ENCODE peak calls at places on chromosomes 2 and 18, in ten cellular contexts. One of them, this sample, is unnamed.

GRCh38 chr2:174654429-174654941 is 56.9 kb upstream of the WIPF1 start:
- DNase-seq in endothelial cell: no peak
- DNase-seq in GM10248: no peak
- DNase-seq in lower lobe of right lung: no peak
- DNase-seq in AG04450: no peak
- DNase-seq in suprapubic skin: no peak
- DNase-seq in Calu3: no peak
- DNase-seq in CD8-positive, alpha-beta T cell: no peak
- DNase-seq in AG04449: no peak
- DNase-seq in left lung: no peak
- DNase-seq in this sample: no peak

GRCh38 chr2:217713395-217714267 is 289.2 kb downstream of the TNS1 start:
- DNase-seq in endothelial cell: peak; percentile 93
- DNase-seq in GM10248: peak; percentile 76
- DNase-seq in lower lobe of right lung: peak; percentile 79
- DNase-seq in AG04450: peak; percentile 54
- DNase-seq in suprapubic skin: peak; percentile 82
- DNase-seq in Calu3: peak; percentile 92
- DNase-seq in CD8-positive, alpha-beta T cell: peak; percentile 83
- DNase-seq in AG04449: no peak
- DNase-seq in left lung: peak; percentile 64
- DNase-seq in this sample: peak; percentile 57

GRCh38 chr2:22601007-22601406 is 784.0 kb upstream of the KLHL29 start:
- DNase-seq in endothelial cell: no peak
- DNase-seq in GM10248: no peak
- DNase-seq in lower lobe of right lung: no peak
- DNase-seq in AG04450: no peak
- DNase-seq in suprapubic skin: no peak
- DNase-seq in Calu3: no peak
- DNase-seq in CD8-positive, alpha-beta T cell: no peak
- DNase-seq in AG04449: no peak
- DNase-seq in left lung: no peak
- DNase-seq in this sample: no peak

GRCh38 chr2:205543937-205544702 is 138.2 kb upstream of the NRP2 start:
- DNase-seq in endothelial cell: no peak
- DNase-seq in GM10248: no peak
- DNase-seq in lower lobe of right lung: no peak
- DNase-seq in AG04450: no peak
- DNase-seq in suprapubic skin: no peak
- DNase-seq in Calu3: no peak
- DNase-seq in CD8-positive, alpha-beta T cell: no peak
- DNase-seq in AG04449: no peak
- DNase-seq in left lung: no peak
- DNase-seq in this sample: no peak

GRCh38 chr2:38876407-38876806 is 631 bp downstream of the MORN2 start:
- DNase-seq in endothelial cell: peak; percentile 4
- DNase-seq in GM10248: no peak
- DNase-seq in lower lobe of right lung: no peak
- DNase-seq in AG04450: no peak
- DNase-seq in suprapubic skin: no peak
- DNase-seq in Calu3: no peak
- DNase-seq in CD8-positive, alpha-beta T cell: no peak
- DNase-seq in AG04449: no peak
- DNase-seq in left lung: no peak
- DNase-seq in this sample: no peak

GRCh38 chr2:177234267-177234666 is 21.7 kb downstream of the HNRNPA3 start:
- DNase-seq in endothelial cell: no peak
- DNase-seq in GM10248: no peak
- DNase-seq in lower lobe of right lung: no peak
- DNase-seq in AG04450: no peak
- DNase-seq in suprapubic skin: no peak
- DNase-seq in Calu3: no peak
- DNase-seq in CD8-positive, alpha-beta T cell: no peak
- DNase-seq in AG04449: no peak
- DNase-seq in left lung: no peak
- DNase-seq in this sample: no peak

GRCh38 chr18:12278765-12279682 is 24.9 kb downstream of the CIDEA start:
- DNase-seq in endothelial cell: peak; percentile 65
- DNase-seq in GM10248: no peak
- DNase-seq in lower lobe of right lung: peak; percentile 74
- DNase-seq in AG04450: peak; percentile 97
- DNase-seq in suprapubic skin: peak; percentile 88
- DNase-seq in Calu3: no peak
- DNase-seq in CD8-positive, alpha-beta T cell: no peak
- DNase-seq in AG04449: peak; percentile 91
- DNase-seq in left lung: peak; percentile 76
- DNase-seq in this sample: no peak

GRCh38 chr2:211390506-211390905 is 834.1 kb downstream of the CPS1 start:
- DNase-seq in endothelial cell: no peak
- DNase-seq in GM10248: no peak
- DNase-seq in lower lobe of right lung: no peak
- DNase-seq in AG04450: no peak
- DNase-seq in suprapubic skin: no peak
- DNase-seq in Calu3: no peak
- DNase-seq in CD8-positive, alpha-beta T cell: no peak
- DNase-seq in AG04449: no peak
- DNase-seq in left lung: no peak
- DNase-seq in this sample: no peak

GRCh38 chr2:57399061-57399460 is 647.5 kb upstream of the VRK2 start:
- DNase-seq in endothelial cell: no peak
- DNase-seq in GM10248: no peak
- DNase-seq in lower lobe of right lung: no peak
- DNase-seq in AG04450: no peak
- DNase-seq in suprapubic skin: no peak
- DNase-seq in Calu3: no peak
- DNase-seq in CD8-positive, alpha-beta T cell: no peak
- DNase-seq in AG04449: no peak
- DNase-seq in left lung: no peak
- DNase-seq in this sample: no peak

GRCh38 chr2:181252248-181253148 is 204.7 kb upstream of the ITGA4 start:
- DNase-seq in endothelial cell: no peak
- DNase-seq in GM10248: no peak
- DNase-seq in lower lobe of right lung: no peak
- DNase-seq in AG04450: no peak
- DNase-seq in suprapubic skin: no peak
- DNase-seq in Calu3: no peak
- DNase-seq in CD8-positive, alpha-beta T cell: no peak
- DNase-seq in AG04449: no peak
- DNase-seq in left lung: no peak
- DNase-seq in this sample: no peak

DNA sequence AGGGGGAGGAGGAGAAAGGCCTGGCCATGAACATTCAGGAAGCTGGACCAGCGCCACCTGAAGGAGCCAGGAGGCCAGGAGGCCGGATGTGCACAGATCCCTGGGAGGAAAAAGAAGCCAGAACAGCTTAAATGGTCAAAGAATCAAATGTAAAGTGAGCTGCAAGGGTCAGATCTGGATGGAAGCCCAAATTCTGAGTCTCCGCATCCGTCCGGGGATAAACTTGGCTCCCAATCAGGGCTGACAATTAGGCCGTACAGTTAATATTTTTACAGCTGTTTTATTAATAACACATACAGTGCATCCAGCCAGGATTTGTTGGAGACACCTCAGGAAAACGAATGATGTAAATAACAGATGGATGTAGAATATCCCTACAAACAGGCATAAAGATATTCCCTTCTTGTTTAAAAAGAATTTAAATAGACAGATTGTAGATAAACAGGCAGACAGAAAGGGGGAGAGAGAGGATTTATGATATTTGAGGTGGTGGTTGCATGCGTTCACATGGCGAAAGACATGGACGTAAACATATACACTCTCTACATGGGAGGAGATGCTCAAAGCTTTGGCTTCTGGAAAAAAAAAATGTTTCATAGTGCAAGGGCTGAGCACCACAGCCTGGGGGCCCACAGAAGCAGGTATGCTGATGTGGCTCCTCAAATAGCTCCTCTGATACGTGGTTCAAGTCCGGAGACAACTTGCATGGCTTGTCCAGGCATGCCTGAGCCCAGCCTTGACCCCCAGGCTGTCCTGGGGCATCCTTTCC is 495.3 kb upstream of the TCF4 start:
- DNase-seq in endothelial cell: no peak
- DNase-seq in GM10248: no peak
- DNase-seq in lower lobe of right lung: no peak
- DNase-seq in AG04450: peak; percentile 91
- DNase-seq in suprapubic skin: no peak
- DNase-seq in Calu3: no peak
- DNase-seq in CD8-positive, alpha-beta T cell: no peak
- DNase-seq in AG04449: no peak
- DNase-seq in left lung: peak; percentile 33
- DNase-seq in this sample: no peak
- TF ChIP-seq CTCF in endothelial cell: no peak
- TF ChIP-seq CTCF in GM10248: no peak
- TF ChIP-seq CTCF in lower lobe of right lung: peak; percentile 21
- TF ChIP-seq CTCF in AG04450: peak; percentile 51
- TF ChIP-seq CTCF in suprapubic skin: no peak
- TF ChIP-seq CTCF in Calu3: no peak
- TF ChIP-seq CTCF in CD8-positive, alpha-beta T cell: no peak
- TF ChIP-seq CTCF in AG04449: no peak
- TF ChIP-seq CTCF in left lung: no peak
- TF ChIP-seq CTCF in this sample: no peak

DNA sequence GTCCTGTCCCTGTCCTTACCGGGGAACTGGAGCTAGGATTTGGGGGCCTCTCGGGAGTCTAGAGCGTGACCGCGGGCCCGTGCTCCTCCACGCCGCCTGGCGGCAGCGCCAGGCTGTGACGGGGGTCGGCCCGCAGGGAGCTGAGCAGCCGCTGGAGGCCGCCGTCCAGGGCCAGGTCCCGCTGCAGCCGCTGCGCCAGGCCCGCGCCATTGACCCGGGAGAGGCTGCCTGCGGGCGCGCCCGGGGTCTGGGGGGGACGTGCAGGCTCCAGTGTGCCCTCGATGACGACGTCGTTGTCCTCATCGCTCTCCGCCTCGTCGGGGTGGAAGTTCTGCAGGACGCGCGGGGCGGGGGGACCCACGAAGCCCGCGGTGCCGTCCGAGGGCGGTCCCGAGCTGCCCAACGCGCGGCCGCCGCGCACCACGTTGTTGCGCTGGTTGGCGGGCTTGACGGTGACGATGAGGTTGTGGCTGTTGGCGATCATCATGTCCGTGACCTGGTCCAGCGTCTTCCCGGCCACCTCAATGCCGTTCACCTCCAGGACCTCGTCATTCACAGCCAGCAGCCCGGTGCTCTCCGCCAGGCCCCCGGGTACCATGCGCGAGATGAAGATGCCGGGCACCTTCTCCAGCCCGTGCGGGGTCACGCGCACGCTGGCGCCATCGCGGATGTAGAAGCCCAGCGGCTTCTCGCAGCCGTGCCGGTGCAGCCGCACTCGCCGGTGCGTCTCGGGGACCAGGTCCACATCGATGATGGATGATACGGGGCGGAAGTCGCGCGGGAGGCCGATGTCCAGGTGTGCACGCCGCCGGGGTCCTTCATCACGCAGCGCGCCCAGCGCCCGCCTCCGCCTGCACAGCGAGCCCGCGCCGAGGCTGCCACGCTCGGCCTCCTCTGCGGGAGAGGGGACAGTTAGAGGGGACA is 50.9 kb downstream of the ADNP2 start:
- DNase-seq in endothelial cell: peak; percentile 56
- DNase-seq in GM10248: peak; percentile 82
- DNase-seq in lower lobe of right lung: no peak
- DNase-seq in AG04450: no peak
- DNase-seq in suprapubic skin: no peak
- DNase-seq in Calu3: no peak
- DNase-seq in CD8-positive, alpha-beta T cell: peak; percentile 60
- DNase-seq in AG04449: no peak
- DNase-seq in left lung: no peak
- DNase-seq in this sample: no peak
- TF ChIP-seq CTCF in endothelial cell: peak; percentile 42
- TF ChIP-seq CTCF in GM10248: peak; percentile 70
- TF ChIP-seq CTCF in lower lobe of right lung: peak; percentile 58
- TF ChIP-seq CTCF in AG04450: peak; percentile 37
- TF ChIP-seq CTCF in suprapubic skin: no peak
- TF ChIP-seq CTCF in Calu3: no peak
- TF ChIP-seq CTCF in CD8-positive, alpha-beta T cell: peak; percentile 66
- TF ChIP-seq CTCF in AG04449: peak; percentile 71
- TF ChIP-seq CTCF in left lung: peak; percentile 54
- TF ChIP-seq CTCF in this sample: no peak

GRCh38 chr2:70190413-70191243 is at the start of gene C2orf42:
- DNase-seq in endothelial cell: peak; percentile 87
- DNase-seq in GM10248: peak; percentile 97
- DNase-seq in lower lobe of right lung: peak; percentile 97
- DNase-seq in AG04450: peak; percentile 94
- DNase-seq in suprapubic skin: peak; percentile 97
- DNase-seq in Calu3: peak; percentile 94
- DNase-seq in CD8-positive, alpha-beta T cell: peak; percentile 97
- DNase-seq in AG04449: peak; percentile 89
- DNase-seq in left lung: peak; percentile 96
- DNase-seq in this sample: peak; percentile 92
- TF ChIP-seq CTCF in endothelial cell: no peak
- TF ChIP-seq CTCF in GM10248: no peak
- TF ChIP-seq CTCF in lower lobe of right lung: peak; percentile 19
- TF ChIP-seq CTCF in AG04450: peak; percentile 22
- TF ChIP-seq CTCF in suprapubic skin: no peak
- TF ChIP-seq CTCF in Calu3: no peak
- TF ChIP-seq CTCF in CD8-positive, alpha-beta T cell: no peak
- TF ChIP-seq CTCF in AG04449: peak; percentile 22
- TF ChIP-seq CTCF in left lung: no peak
- TF ChIP-seq CTCF in this sample: no peak

GRCh38 chr2:143171817-143172216 is 42.6 kb downstream of the ARHGAP15 start:
- DNase-seq in endothelial cell: no peak
- DNase-seq in GM10248: no peak
- DNase-seq in lower lobe of right lung: no peak
- DNase-seq in AG04450: no peak
- DNase-seq in suprapubic skin: no peak
- DNase-seq in Calu3: no peak
- DNase-seq in CD8-positive, alpha-beta T cell: no peak
- DNase-seq in AG04449: no peak
- DNase-seq in left lung: no peak
- DNase-seq in this sample: no peak
- TF ChIP-seq CTCF in endothelial cell: no peak
- TF ChIP-seq CTCF in GM10248: no peak
- TF ChIP-seq CTCF in lower lobe of right lung: peak; percentile 26
- TF ChIP-seq CTCF in AG04450: peak; percentile 55
- TF ChIP-seq CTCF in suprapubic skin: no peak
- TF ChIP-seq CTCF in Calu3: no peak
- TF ChIP-seq CTCF in CD8-positive, alpha-beta T cell: no peak
- TF ChIP-seq CTCF in AG04449: peak; percentile 33
- TF ChIP-seq CTCF in left lung: peak; percentile 32
- TF ChIP-seq CTCF in this sample: peak; percentile 76

GRCh38 chr2:84077504-84077903 is 381.6 kb downstream of the SUCLG1 start:
- DNase-seq in endothelial cell: peak; percentile 41
- DNase-seq in GM10248: peak; percentile 3
- DNase-seq in lower lobe of right lung: no peak
- DNase-seq in AG04450: no peak
- DNase-seq in suprapubic skin: no peak
- DNase-seq in Calu3: peak; percentile 48
- DNase-seq in CD8-positive, alpha-beta T cell: no peak
- DNase-seq in AG04449: no peak
- DNase-seq in left lung: no peak
- DNase-seq in this sample: no peak
- TF ChIP-seq CTCF in endothelial cell: peak; percentile 74
- TF ChIP-seq CTCF in GM10248: peak; percentile 26
- TF ChIP-seq CTCF in lower lobe of right lung: peak; percentile 26
- TF ChIP-seq CTCF in AG04450: peak; percentile 46
- TF ChIP-seq CTCF in suprapubic skin: no peak
- TF ChIP-seq CTCF in Calu3: peak; percentile 24
- TF ChIP-seq CTCF in CD8-positive, alpha-beta T cell: no peak
- TF ChIP-seq CTCF in AG04449: peak; percentile 23
- TF ChIP-seq CTCF in left lung: peak; percentile 27
- TF ChIP-seq CTCF in this sample: peak; percentile 73

This sample was measured in D721Med.